ENCODE peak calls at places on chromosomes 6 and 20, in six cellular contexts. P, T, J, A, L and F are unnamed samples.

GRCh38 chr6:149884215-149884614 is 13.7 kb downstream of the RAET1E start:
- DNase-seq in P (no peak), T (no peak), J (no peak), A (no peak), L (peak; percentile 48), F (no peak)

GRCh38 chr6:12522347-12522746 is 194.2 kb upstream of the PHACTR1 start:
- DNase-seq in P (no peak), T (no peak), J (no peak), A (no peak), L (peak; percentile 86), F (no peak)

GRCh38 chr6:158002951-158003853 is 21.5 kb downstream of the SYNJ2 start:
- DNase-seq in P (peak; percentile 49), T (peak; percentile 52), J (no peak), A (peak; percentile 37), L (peak; percentile 81), F (peak; percentile 55)

GRCh38 chr20:25009218-25010145 is 16.9 kb upstream of the APMAP start:
- DNase-seq in P (no peak), T (peak; percentile 35), J (no peak), A (no peak), L (no peak), F (no peak)

GRCh38 chr20:53960586-53961386 is 109.6 kb downstream of the BCAS1 start:
- DNase-seq in P (no peak), T (no peak), J (no peak), A (no peak), L (no peak), F (no peak)

GRCh38 chr6:90860822-90861601 is 274.1 kb upstream of the MAP3K7 start:
- DNase-seq in P (no peak), T (no peak), J (no peak), A (no peak), L (peak; percentile 15), F (no peak)

GRCh38 chr6:163804991-163805390 is 390.5 kb downstream of the QKI start:
- DNase-seq in P (no peak), T (no peak), J (no peak), A (no peak), L (no peak), F (no peak)

GRCh38 chr20:50655325-50655880 is 35.9 kb downstream of the RIPOR3 start:
- DNase-seq in P (no peak), T (no peak), J (peak; percentile 79), A (no peak), L (peak; percentile 88), F (no peak)

GRCh38 chr6:108730556-108731228 is 117.5 kb upstream of the ARMC2 start:
- DNase-seq in P (no peak), T (no peak), J (no peak), A (no peak), L (no peak), F (no peak)

GRCh38 chr6:36639171-36639808 is 39.2 kb upstream of the CDKN1A start:
- DNase-seq in P (no peak), T (no peak), J (no peak), A (no peak), L (no peak), F (no peak)

GRCh38 chr20:59184880-59185447 is 21.3 kb downstream of the ZNF831 start:
- DNase-seq in P (no peak), T (no peak), J (no peak), A (peak; percentile 76), L (no peak), F (no peak)

GRCh38 chr6:8549381-8549780 is 114.0 kb upstream of the SLC35B3 start:
- DNase-seq in P (no peak), T (no peak), J (no peak), A (no peak), L (no peak), F (no peak)

GRCh38 chr20:2865630-2866029 is 7.7 kb upstream of the PTPRA start:
- DNase-seq in P (no peak), T (no peak), J (no peak), A (no peak), L (no peak), F (no peak)

GRCh38 chr6:41072836-41073202 is at the start of gene NFYA:
- DNase-seq in P (peak; percentile 99), T (no peak), J (peak; percentile 100), A (no peak), L (peak; percentile 99), F (peak; percentile 86)

GRCh38 chr6:52361347-52361944 is 505 bp upstream of the PAQR8 start:
- DNase-seq in P (no peak), T (no peak), J (no peak), A (no peak), L (peak; percentile 4), F (no peak)

GRCh38 chr20:38589967-38590681 is 9.1 kb downstream of the ADIG start:
- DNase-seq in P (no peak), T (no peak), J (no peak), A (peak; percentile 9), L (no peak), F (no peak)

GRCh38 chr6:36633915-36634314 is 39.8 kb downstream of the SRSF3 start:
- DNase-seq in P (peak; percentile 82), T (no peak), J (peak; percentile 84), A (no peak), L (peak; percentile 87), F (no peak)

GRCh38 chr6:127516676-127517273 is 2.4 kb downstream of the MTCL3 start:
- DNase-seq in P (no peak), T (peak; percentile 66), J (no peak), A (no peak), L (peak; percentile 57), F (no peak)

GRCh38 chr20:881051-881820 is 34.9 kb downstream of the ANGPT4 start:
- DNase-seq in P (no peak), T (no peak), J (no peak), A (no peak), L (peak; percentile 31), F (no peak)

GRCh38 chr6:53134601-53135235 is 13.9 kb downstream of the GCM1 start:
- DNase-seq in P (no peak), T (no peak), J (no peak), A (no peak), L (no peak), F (no peak)

GRCh38 chr6:143332153-143332845 is 118.2 kb downstream of the ADAT2 start:
- DNase-seq in P (no peak), T (no peak), J (no peak), A (no peak), L (no peak), F (no peak)

GRCh38 chr6:143329323-143329722 is 121.2 kb downstream of the ADAT2 start:
- DNase-seq in P (no peak), T (no peak), J (no peak), A (no peak), L (peak; percentile 41), F (no peak)

GRCh38 chr6:143331362-143331761 is 119.1 kb downstream of the ADAT2 start:
- DNase-seq in P (no peak), T (no peak), J (no peak), A (no peak), L (no peak), F (no peak)

GRCh38 chr6:143325379-143326140 is 124.9 kb downstream of the ADAT2 start:
- DNase-seq in P (no peak), T (no peak), J (no peak), A (no peak), L (peak; percentile 39), F (peak; percentile 52)

DNA sequence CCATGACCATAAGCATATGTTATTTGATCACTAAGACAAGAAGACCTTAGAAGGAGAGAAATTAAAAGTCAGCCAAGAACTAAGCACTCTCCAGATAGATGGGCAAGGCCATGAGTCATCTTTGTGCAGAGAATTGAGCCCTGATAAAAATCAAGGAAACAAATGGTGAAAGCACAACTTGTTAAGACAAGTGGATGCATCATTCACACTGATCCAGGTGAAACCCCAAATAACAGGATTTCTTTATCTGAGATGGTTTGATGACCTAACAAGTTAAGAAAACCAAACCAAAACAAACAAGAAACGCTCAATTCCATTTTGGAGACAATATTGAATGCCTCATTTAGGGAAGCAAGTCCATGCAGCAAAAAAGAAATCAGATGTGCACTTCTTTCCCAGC is 121.6 kb downstream of the ADAT2 start:
- DNase-seq in P (no peak), T (no peak), J (no peak), A (no peak), L (peak; percentile 27), F (peak; percentile 16)
- H3K27me3 ChIP-seq in P (no peaks in the 10 kb centered on the region), T (no peaks in the 10 kb centered on the region), J (no peaks in the 10 kb centered on the region), A (no peaks in the 10 kb centered on the region), L (no peaks in the 10 kb centered on the region), F (no peaks in the 10 kb centered on the region)

GRCh38 chr6:121791396-121792315 is 356.2 kb downstream of the GJA1 start:
- DNase-seq in P (no peak), T (no peak), J (no peak), A (no peak), L (no peak), F (no peak)
- TF ChIP-seq CTCF in P (no peak), T (no peak), J (no peak), A (no peak), L (no peak), F (no peak)

DNA sequence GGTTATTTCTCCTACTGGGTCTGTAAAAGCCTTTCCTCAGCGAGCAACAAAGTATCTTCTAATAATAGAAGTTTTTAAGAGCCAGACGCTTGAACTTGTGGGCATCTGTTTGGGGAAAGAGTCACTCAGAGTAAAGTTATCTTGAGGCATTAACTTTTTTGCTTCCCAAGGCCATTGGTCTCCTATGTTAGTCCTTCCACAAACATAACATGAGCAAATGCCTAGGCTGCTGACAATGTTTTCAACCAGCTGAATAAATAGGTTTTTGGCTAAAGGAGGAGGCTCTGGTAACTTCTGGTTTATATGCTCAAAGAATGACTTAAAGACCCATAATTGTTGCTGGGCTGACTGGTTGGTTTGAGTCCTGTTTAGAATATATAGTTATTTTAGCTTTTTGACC is 213.5 kb upstream of the SYNCRIP start:
- DNase-seq in P (no peak), T (no peak), J (no peak), A (no peak), L (no peak), F (no peak)
- H3K27me3 ChIP-seq in P (no peaks in the 10 kb centered on the region), T (no peaks in the 10 kb centered on the region), J (no peaks in the 10 kb centered on the region), A (no peaks in the 10 kb centered on the region), L (no peaks in the 10 kb centered on the region), F (no peaks in the 10 kb centered on the region)

GRCh38 chr20:57263767-57264150 is 2.7 kb downstream of the BMP7 start:
- DNase-seq in P (no peak), T (no peak), J (no peak), A (no peak), L (no peak), F (no peak)
- TF ChIP-seq CTCF in P (no peak), T (no peak), J (no peak), A (no peak), L (no peak), F (no peak)

GRCh38 chr20:10131612-10132345 is 86.9 kb upstream of the SNAP25 start:
- DNase-seq in P (peak; percentile 70), T (peak; percentile 88), J (peak; percentile 78), A (no peak), L (peak; percentile 67), F (no peak)
- H3K27me3 ChIP-seq in P (no peaks in the 10 kb centered on the region), T (no peaks in the 10 kb centered on the region), J (no peaks in the 10 kb centered on the region), A (no peaks in the 10 kb centered on the region), L (peaks cover 12% of the 10 kb centered on the region), F (peaks cover 4% of the 10 kb centered on the region)

GRCh38 chr20:22490287-22491187 is 93.8 kb downstream of the FOXA2 start:
- DNase-seq in P (peak; percentile 89), T (no peak), J (no peak), A (no peak), L (no peak), F (peak; percentile 43)
- TF ChIP-seq CTCF in P (no peak), T (no peak), J (no peak), A (peak; percentile 50), L (no peak), F (peak; percentile 11)